ENCODE peak calls at places on chromosomes 12 and 14, in seven cellular contexts. R is heart right ventricle, V is cardiac fibroblast, Q is pancreas, G is astrocyte, L is GM13976, Y is colonic mucosa. O is an unnamed sample.
A peak's percentile ranks its signal among the peaks of the same experiment; 100 is the strongest.

GRCh38 chr14:24887623-24888304 is 162.2 kb downstream of the STXBP6 start:
- DNase-seq in G (peak; percentile 78), L (no peak), V (no peak), Y (no peak), R (no peak), Q (no peak), O (no peak)

GRCh38 chr12:24850486-24850885 is 98.4 kb downstream of the BCAT1 start:
- DNase-seq in V (no peak), Y (no peak), G (no peak), L (no peak), Q (no peak), R (no peak), O (no peak)

GRCh38 chr12:104790296-104791125 is 167.6 kb downstream of the SLC41A2 start:
- DNase-seq in V (peak; percentile 29), G (no peak), R (peak; percentile 23), Y (peak; percentile 38), L (peak; percentile 34), Q (peak; percentile 54), O (no peak)

GRCh38 chr12:122999196-122999946 is 18.9 kb downstream of the ARL6IP4 start:
- DNase-seq in Q (no peak), G (no peak), Y (no peak), R (no peak), L (no peak), V (no peak), O (no peak)

GRCh38 chr14:68392393-68393085 is 400.3 kb downstream of the ZFP36L1 start:
- DNase-seq in V (no peak), Q (no peak), L (no peak), Y (peak; percentile 45), G (no peak), R (peak; percentile 50), O (no peak)

GRCh38 chr12:100953217-100953616 is 158.6 kb downstream of the ANO4 start:
- DNase-seq in Q (no peak), Y (no peak), R (no peak), V (peak; percentile 15), L (no peak), G (peak; percentile 71), O (no peak)

GRCh38 chr12:53100466-53101151 is 2.7 kb upstream of the SOAT2 start:
- DNase-seq in L (no peak), R (no peak), G (no peak), Q (no peak), Y (peak; percentile 15), V (no peak), O (no peak)

GRCh38 chr12:109938947-109939346 is 38.9 kb downstream of the TCHP start:
- DNase-seq in L (no peak), G (no peak), Y (no peak), R (no peak), Q (no peak), V (no peak), O (no peak)

GRCh38 chr12:106851306-106851705 is 76.8 kb downstream of the RIC8B start:
- DNase-seq in V (no peak), Q (no peak), G (no peak), L (no peak), R (no peak), Y (no peak), O (no peak)

GRCh38 chr12:100987552-100988277 is 193.1 kb downstream of the ANO4 start:
- DNase-seq in G (peak; percentile 66), L (peak; percentile 37), Q (peak; percentile 26), V (peak; percentile 58), Y (no peak), R (no peak), O (peak; percentile 23)

GRCh38 chr12:105502426-105502930 is 172.0 kb downstream of the C12orf75 start:
- DNase-seq in G (no peak), V (no peak), Q (no peak), Y (no peak), R (no peak), L (no peak), O (no peak)

DNA sequence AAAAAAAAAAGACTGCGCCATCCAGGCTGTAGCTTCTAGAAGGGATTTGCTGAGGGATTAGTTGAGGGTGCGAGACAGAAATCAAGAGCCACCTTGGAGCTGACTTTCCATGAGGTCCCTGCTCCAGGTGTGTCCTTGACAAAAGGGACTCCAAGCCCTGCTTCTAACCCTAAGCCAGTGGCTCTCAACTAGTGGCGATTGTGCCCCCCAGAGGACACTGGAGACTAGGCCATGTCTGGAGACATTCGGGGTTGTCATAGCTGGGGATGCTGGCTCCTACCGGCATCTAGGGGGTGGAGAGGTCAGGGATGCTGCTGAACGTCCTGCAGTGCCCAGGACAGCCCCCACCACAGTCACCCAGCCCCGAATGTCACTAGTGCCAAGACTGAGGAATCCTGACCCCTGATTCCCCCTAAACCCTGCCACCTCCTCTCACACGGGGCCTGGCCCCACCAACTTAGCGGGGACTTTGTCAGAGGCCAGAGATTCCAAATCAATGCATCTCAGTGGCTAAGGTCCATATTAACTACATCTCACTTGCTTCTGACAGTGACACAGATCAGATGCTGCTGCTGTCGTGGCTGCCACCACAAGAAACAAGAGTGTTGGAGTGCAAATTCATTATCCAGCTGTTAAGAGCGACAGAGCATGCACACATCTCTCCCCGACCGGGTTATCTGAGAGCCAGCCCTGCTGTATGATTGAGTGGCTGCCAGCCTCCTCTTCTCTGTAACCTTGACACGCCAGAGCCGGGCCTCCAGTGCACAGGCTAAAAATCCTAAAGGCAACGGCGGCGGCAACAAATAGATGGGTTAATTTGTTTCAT is 40.4 kb downstream of the SPRING1 start:
- DNase-seq in Q (peak; percentile 67), Y (peak; percentile 42), R (peak; percentile 35), G (no peak), L (peak; percentile 66), V (peak; percentile 31), O (no peak)
- TF ChIP-seq CTCF in Q (no peak), Y (no peak), R (peak; percentile 34), G (peak; percentile 8), L (no peak), V (peak; percentile 26), O (peak; percentile 54)

DNA sequence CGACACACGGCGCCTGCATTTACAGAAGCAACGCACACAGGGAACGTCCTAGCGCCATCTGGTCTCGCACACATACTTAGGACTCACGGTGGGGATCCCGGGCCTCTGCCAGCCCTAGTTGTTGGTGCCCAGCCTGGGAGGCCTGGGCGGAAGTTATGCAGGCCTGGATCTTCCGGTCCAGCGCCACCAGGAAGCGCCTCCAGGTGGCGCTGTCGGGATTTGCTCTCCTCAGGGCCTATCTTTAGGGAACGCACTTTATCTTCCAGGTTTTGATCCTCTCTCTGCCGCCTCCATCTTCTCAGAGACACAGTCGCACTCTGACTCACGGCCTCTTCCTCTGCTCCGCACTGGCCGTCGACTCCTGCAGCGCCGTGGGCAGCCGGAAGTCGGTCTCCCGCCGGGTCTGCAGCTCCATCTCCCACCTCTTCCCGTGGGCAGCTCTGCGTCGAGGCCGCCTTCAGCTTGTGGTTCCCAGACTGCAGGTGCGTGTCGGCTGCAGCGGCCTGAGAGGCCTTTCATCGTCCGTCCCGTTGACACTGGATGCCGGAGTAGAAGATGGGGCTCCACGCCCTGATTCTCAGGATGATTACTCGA is 760.4 kb downstream of the TMEM121 start:
- DNase-seq in Q (no peak), V (no peak), L (peak; percentile 56), G (no peak), Y (no peak), R (no peak), O (no peak)
- TF ChIP-seq CTCF in Q (peak; percentile 12), V (no peak), L (peak; percentile 49), G (no peak), Y (peak; percentile 22), R (peak; percentile 36), O (peak; percentile 31)

GRCh38 chr12:131755305-131756113 is 44.6 kb downstream of the SFSWAP start:
- DNase-seq in L (peak; percentile 67), Q (no peak), G (no peak), V (peak; percentile 29), R (no peak), Y (no peak), O (no peak)
- TF ChIP-seq CTCF in L (peak; percentile 39), Q (no peak), G (peak; percentile 25), V (peak; percentile 38), R (peak; percentile 32), Y (no peak), O (peak; percentile 54)

GRCh38 chr14:50011242-50011641 is 105.1 kb downstream of the VCPKMT start:
- DNase-seq in G (no peak), Q (no peak), R (no peak), L (no peak), V (no peak), Y (no peak), O (no peak)

GRCh38 chr14:50013198-50013918 is 103.0 kb downstream of the VCPKMT start:
- DNase-seq in V (no peak), Q (no peak), Y (peak; percentile 58), R (no peak), G (peak; percentile 73), L (no peak), O (peak; percentile 43)

GRCh38 chr14:50010752-50011151 is 105.6 kb downstream of the VCPKMT start:
- DNase-seq in R (no peak), Y (no peak), Q (no peak), L (no peak), V (no peak), G (no peak), O (no peak)

GRCh38 chr14:50013934-50014333 is 102.4 kb downstream of the VCPKMT start:
- DNase-seq in Q (no peak), V (no peak), Y (no peak), R (no peak), L (no peak), G (no peak), O (no peak)

GRCh38 chr14:50012644-50013043 is 103.7 kb downstream of the VCPKMT start:
- DNase-seq in G (no peak), R (no peak), V (peak; percentile 58), L (no peak), Q (no peak), Y (no peak), O (peak; percentile 50)
- TF ChIP-seq CTCF in G (no peak), R (no peak), V (no peak), L (no peak), Q (no peak), Y (no peak), O (no peak)

GRCh38 chr12:127077262-127078045 is 1189.5 kb upstream of the TMEM132C start:
- DNase-seq in G (no peak), Q (no peak), R (no peak), Y (no peak), V (no peak), L (no peak), O (no peak)
- TF ChIP-seq CTCF in G (no peak), Q (no peak), R (no peak), Y (no peak), V (no peak), L (no peak), O (peak; percentile 26)

O was measured in HFFc6.